ENCODE peak calls at places on chromosomes 5 and 9, in five cellular contexts. B is A549, L is mucosa of descending colon, X is K562, Q is colonic mucosa. V is an unnamed sample.

GRCh38 chr9:26893030-26893676 is 551 bp upstream of the CAAP1 start:
- DNase-seq in B (no peak), X (no peak), Q (no peak), L (no peak), V (no peak)

GRCh38 chr5:98372351-98372750 is 401.1 kb upstream of the RGMB start:
- DNase-seq in B (no peak), X (no peak), Q (no peak), L (no peak), V (no peak)

GRCh38 chr5:74469234-74469972 is 171.1 kb downstream of the ENC1 start:
- DNase-seq in B (no peak), Q (no peak), L (no peak), X (no peak), V (no peak)

GRCh38 chr5:81826128-81826527 is 75.2 kb upstream of the SSBP2 start:
- DNase-seq in X (no peak), Q (no peak), B (no peak), L (no peak), V (no peak)

GRCh38 chr5:93145767-93146166 is 435.3 kb downstream of the NR2F1-AS1 start:
- DNase-seq in L (no peak), B (no peak), Q (no peak), X (no peak), V (no peak)

GRCh38 chr5:50969207-50970145 is 303.0 kb downstream of the PARP8 start:
- DNase-seq in Q (no peak), B (no peak), L (no peak), X (no peak), V (peak; percentile 12)

GRCh38 chr9:70177121-70177520 is 81.7 kb upstream of the SMC5 start:
- DNase-seq in X (no peak), B (no peak), Q (no peak), L (no peak), V (no peak)

GRCh38 chr9:127163409-127163808 is 41.0 kb upstream of the ANGPTL2 start:
- DNase-seq in B (peak; percentile 34), X (no peak), L (no peak), Q (no peak), V (no peak)

GRCh38 chr5:81895312-81895711 is 76.5 kb upstream of the ATG10 start:
- DNase-seq in B (no peak), L (no peak), X (no peak), Q (no peak), V (no peak)

GRCh38 chr5:67243944-67244343 is 47.3 kb upstream of the CD180 start:
- DNase-seq in L (no peak), Q (no peak), X (no peak), B (no peak), V (no peak)

GRCh38 chr5:175800656-175801081 is 70.7 kb upstream of the CPLX2 start:
- DNase-seq in X (no peak), Q (no peak), L (no peak), B (peak; percentile 74), V (no peak)

GRCh38 chr9:122370869-122371467 is at the start of gene PTGS1:
- DNase-seq in L (peak; percentile 67), X (peak; percentile 78), Q (peak; percentile 72), B (no peak), V (peak; percentile 21)

GRCh38 chr5:168329302-168329701 is 37.9 kb downstream of the WWC1 start:
- DNase-seq in X (no peak), B (peak; percentile 51), Q (no peak), L (no peak), V (no peak)

GRCh38 chr9:113581865-113582697 is 118.6 kb downstream of the RGS3 start:
- DNase-seq in Q (peak; percentile 82), B (no peak), X (no peak), L (peak; percentile 85), V (peak; percentile 34)

GRCh38 chr9:32378993-32379729 is 5.3 kb upstream of the ACO1 start:
- DNase-seq in L (peak; percentile 40), B (peak; percentile 82), Q (peak; percentile 59), X (peak; percentile 34), V (peak; percentile 36)

GRCh38 chr9:117714282-117714681 is 10.1 kb downstream of the TLR4 start:
- DNase-seq in X (no peak), L (no peak), Q (no peak), B (no peak), V (no peak)

GRCh38 chr9:69173891-69174644 is at the start of gene TJP2:
- DNase-seq in B (no peak), X (peak; percentile 79), L (peak; percentile 37), Q (peak; percentile 44), V (peak; percentile 46)

GRCh38 chr5:449151-449550 is 6.2 kb downstream of the EXOC3 start:
- DNase-seq in L (no peak), B (no peak), X (no peak), Q (no peak), V (no peak)

GRCh38 chr5:156913719-156914370 is 49.2 kb downstream of the TIMD4 start:
- DNase-seq in Q (no peak), X (no peak), B (no peak), L (peak; percentile 16), V (no peak)

GRCh38 chr9:105958587-105958986 is 264.2 kb downstream of the TMEM38B start:
- DNase-seq in Q (no peak), L (no peak), X (no peak), B (no peak), V (no peak)

GRCh38 chr9:69351227-69351626 is 26.2 kb downstream of the ENTREP1 start:
- DNase-seq in B (no peak), L (no peak), X (no peak), Q (no peak), V (no peak)

GRCh38 chr9:128203842-128204551 is 818 bp downstream of the DNM1 start:
- DNase-seq in Q (no peak), B (peak; percentile 63), L (no peak), X (peak; percentile 90), V (peak; percentile 36)

GRCh38 chr9:137302176-137303030 is at the start of gene NRARP:
- DNase-seq in Q (peak; percentile 95), L (peak; percentile 98), X (peak; percentile 95), B (peak; percentile 89), V (peak; percentile 85)

GRCh38 chr9:137303031-137303892 is 1.2 kb upstream of the NRARP start:
- DNase-seq in Q (peak; percentile 75), B (no peak), L (peak; percentile 80), X (no peak), V (no peak)

GRCh38 chr9:137300607-137301085 is 1.4 kb downstream of the NRARP start:
- DNase-seq in L (peak; percentile 66), B (peak; percentile 73), X (peak; percentile 52), Q (peak; percentile 69), V (no peak)

GRCh38 chr9:137299938-137300337 is 2.1 kb downstream of the NRARP start:
- DNase-seq in Q (peak; percentile 52), B (no peak), X (no peak), L (peak; percentile 60), V (no peak)

GRCh38 chr9:137301086-137301947 is 754 bp downstream of the NRARP start:
- DNase-seq in Q (peak; percentile 32), X (peak; percentile 70), L (peak; percentile 32), B (peak; percentile 85), V (no peak)
- TF ChIP-seq CTCF in Q (no peak), X (peak; percentile 57), L (no peak), B (peak; percentile 47), V (peak; percentile 43)

DNA sequence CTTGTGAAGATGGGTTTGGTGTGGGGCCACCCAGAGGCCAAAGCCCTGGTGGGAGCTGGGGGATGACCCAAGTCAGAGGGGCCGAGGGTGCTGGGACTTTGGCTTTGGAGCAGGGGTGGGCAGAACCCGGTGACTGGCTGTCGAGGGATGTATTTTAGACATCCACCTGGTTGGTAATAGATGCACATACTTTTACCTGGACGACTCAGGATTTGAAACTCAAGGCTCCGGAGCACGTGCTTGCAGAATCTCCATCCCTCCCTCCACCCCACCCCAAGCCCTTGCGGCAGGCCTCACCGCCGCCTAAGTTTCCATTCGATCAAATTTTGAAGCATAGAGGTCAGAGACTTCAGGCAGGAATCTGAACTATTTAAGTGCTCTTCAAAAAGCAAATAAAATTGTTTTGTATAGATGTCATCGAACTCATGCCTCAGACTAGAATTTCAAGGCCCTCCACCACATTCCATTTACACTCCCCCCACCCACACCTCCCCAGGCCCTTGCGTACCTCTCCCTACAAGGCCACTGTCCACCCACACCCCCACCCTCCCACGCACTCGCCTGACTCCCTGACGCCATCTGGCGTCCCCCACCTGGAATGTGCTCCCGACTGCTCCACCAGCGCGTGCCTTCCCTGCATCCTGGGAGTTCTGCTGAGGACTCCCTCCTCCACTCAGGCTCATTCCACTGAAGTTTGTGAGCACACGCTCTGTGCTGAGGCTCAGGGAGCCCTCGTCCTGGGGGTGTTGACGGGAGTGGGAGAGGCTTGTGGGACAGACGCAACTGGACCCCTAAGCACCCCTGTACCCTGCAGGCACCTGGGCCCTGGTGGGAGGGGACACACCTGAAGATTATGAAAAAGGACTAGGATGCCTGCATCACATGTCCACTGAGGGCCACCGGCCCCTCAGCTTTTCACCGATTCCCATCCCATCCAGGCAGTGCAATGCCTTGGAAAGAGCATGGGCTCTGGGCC is 56.4 kb upstream of the RPL26L1 start:
- DNase-seq in B (peak; percentile 99), Q (peak; percentile 60), X (peak; percentile 81), L (peak; percentile 66), V (peak; percentile 24)
- TF ChIP-seq CTCF in B (peak; percentile 60), Q (no peak), X (peak; percentile 75), L (no peak), V (peak; percentile 62)

DNA sequence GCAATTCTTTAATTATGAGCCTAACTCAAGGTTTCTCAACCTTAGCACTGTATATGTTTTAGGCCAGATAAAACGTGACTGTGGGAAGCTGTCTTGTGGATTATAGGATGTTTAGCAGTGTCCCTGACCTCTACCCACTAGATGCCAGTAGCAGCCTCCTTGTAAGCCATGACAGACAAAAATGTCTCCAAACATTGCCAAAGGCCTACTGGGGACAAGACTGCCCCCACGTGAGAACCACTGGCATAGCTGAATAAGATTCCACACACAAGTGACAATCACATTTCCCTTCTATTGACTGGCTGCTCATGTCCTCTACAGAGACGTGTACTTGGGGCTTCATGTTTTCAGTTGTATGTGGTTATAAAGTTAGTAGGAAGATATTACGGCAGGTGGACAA is 55.4 kb downstream of the GOLM1 start:
- DNase-seq in B (no peak), X (no peak), Q (no peak), L (no peak), V (no peak)
- TF ChIP-seq CTCF in B (no peak), X (no peak), Q (no peak), L (no peak), V (peak; percentile 18)

GRCh38 chr5:78065663-78066062 is 228.8 kb downstream of the AP3B1 start:
- DNase-seq in B (peak; percentile 53), L (no peak), Q (no peak), X (no peak), V (no peak)
- TF ChIP-seq CTCF in B (no peak), L (no peak), Q (no peak), X (peak; percentile 55), V (no peak)

GRCh38 chr9:135819905-135820304 is 87.4 kb downstream of the CAMSAP1 start:
- DNase-seq in X (no peak), L (no peak), B (no peak), Q (no peak), V (no peak)
- TF ChIP-seq CTCF in X (no peak), L (no peak), B (no peak), Q (no peak), V (peak; percentile 20)

DNA sequence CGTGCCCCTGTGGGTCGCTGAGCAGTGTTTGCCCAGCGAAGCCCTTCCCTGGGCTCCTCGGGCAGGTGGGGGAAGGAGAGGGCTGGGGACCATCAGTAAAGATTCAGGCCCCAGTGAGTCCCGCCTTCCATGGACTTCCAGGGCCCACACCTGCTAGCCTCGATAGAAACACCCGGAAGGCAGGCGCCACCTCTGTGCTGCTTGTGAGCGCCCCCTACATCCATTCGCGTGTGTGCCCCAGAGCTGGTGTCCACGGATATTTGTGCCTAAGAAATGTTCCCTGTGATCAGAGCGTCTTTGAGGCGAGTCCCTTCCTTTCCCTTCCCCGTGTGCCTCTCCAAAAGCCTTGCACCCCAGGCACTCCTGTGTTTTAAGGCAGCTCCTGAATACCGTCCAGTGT is 101.2 kb downstream of the COL5A1 start:
- DNase-seq in X (no peak), Q (no peak), L (no peak), B (no peak), V (no peak)
- TF ChIP-seq CTCF in X (peak; percentile 14), Q (no peak), L (no peak), B (no peak), V (no peak)

V was measured in neural crest cell.